ENCODE peak calls at places on chromosomes 16 and 17, in eight cellular contexts. P is cortex of kidney; X is AML-193; G is stimulated activated CD8-positive, alpha-beta memory T cell treated with anti-CD3 and anti-CD28 coated beads, Interleukin-12 subunit alpha, Interleukin-12 subunit beta, amount 100 ng/mL, for 1 hour; H is hypothalamus; R is activated T-cell treated with anti-CD3 and anti-CD28 coated beads for 24 hours; J is stimulated activated CD4-positive, alpha-beta T cell treated with anti-CD3 and anti-CD28 coated beads, TNF-alpha, amount 100 ng/mL, for 48 hours; L is DMS153. N is an unnamed sample.

GRCh38 chr17:30600062-30600829 is 123.0 kb downstream of the GOSR1 start:
- DNase-seq in J (peak; percentile 43), G (peak; percentile 36), L (peak; percentile 78), H (peak; percentile 52), P (no peak), X (peak; percentile 90), R (peak; percentile 48), N (peak; percentile 73)

GRCh38 chr16:54280751-54281150 is 5.8 kb downstream of the IRX3 start:
- DNase-seq in J (no peak), X (no peak), G (no peak), H (no peak), R (no peak), L (no peak), P (no peak), N (no peak)

GRCh38 chr16:38941-39892 is 14.2 kb downstream of the POLR3K start:
- DNase-seq in G (peak; percentile 29), L (peak; percentile 62), R (peak; percentile 26), P (no peak), J (peak; percentile 27), X (no peak), H (no peak), N (no peak)

GRCh38 chr16:64738321-64738960 is 383.4 kb downstream of the CDH11 start:
- DNase-seq in J (no peak), R (no peak), L (no peak), P (no peak), H (no peak), X (no peak), G (no peak), N (no peak)

GRCh38 chr17:43659823-43660222 is 1.9 kb downstream of the MEOX1 start:
- DNase-seq in G (no peak), L (no peak), J (no peak), H (no peak), P (no peak), R (no peak), X (no peak), N (no peak)

GRCh38 chr17:29205047-29205446 is 24.8 kb upstream of the MYO18A start:
- DNase-seq in P (no peak), X (no peak), H (no peak), J (no peak), R (no peak), L (no peak), G (no peak), N (no peak)

GRCh38 chr17:42112552-42113176 is at the start of gene DHX58:
- DNase-seq in L (peak; percentile 77), J (peak; percentile 67), R (peak; percentile 75), G (peak; percentile 61), X (peak; percentile 98), H (peak; percentile 53), P (no peak), N (no peak)

GRCh38 chr17:11294826-11295225 is 53.8 kb downstream of the SHISA6 start:
- DNase-seq in R (no peak), G (no peak), H (no peak), J (no peak), P (no peak), X (no peak), L (no peak), N (no peak)

GRCh38 chr16:65619606-65620005 is 497.7 kb upstream of the CDH11 start:
- DNase-seq in H (no peak), G (no peak), J (no peak), L (no peak), X (no peak), P (no peak), R (no peak), N (no peak)

GRCh38 chr17:5897320-5897911 is 172.8 kb upstream of the WSCD1 start:
- DNase-seq in R (no peak), L (no peak), X (no peak), G (no peak), P (no peak), H (no peak), J (no peak), N (peak; percentile 39)

GRCh38 chr17:66715745-66716156 is 119.2 kb upstream of the CACNG5 start:
- DNase-seq in P (no peak), G (no peak), L (peak; percentile 80), J (no peak), H (no peak), R (no peak), X (peak; percentile 57), N (no peak)

GRCh38 chr17:1797323-1797722 is 32.4 kb downstream of the SMYD4 start:
- DNase-seq in G (no peak), L (no peak), J (no peak), R (no peak), H (no peak), X (no peak), P (no peak), N (no peak)

GRCh38 chr17:8503368-8503767 is 67.7 kb downstream of the NDEL1 start:
- DNase-seq in J (no peak), X (no peak), R (no peak), H (no peak), P (no peak), G (no peak), L (no peak), N (no peak)

GRCh38 chr17:76166168-76166567 is 25.1 kb upstream of the FOXJ1 start:
- DNase-seq in P (no peak), X (no peak), J (peak; percentile 26), L (no peak), H (no peak), R (no peak), G (no peak), N (no peak)

GRCh38 chr17:14310101-14310500 is 9.2 kb downstream of the HS3ST3B1 start:
- DNase-seq in G (no peak), J (no peak), R (no peak), L (no peak), X (no peak), H (no peak), P (no peak), N (no peak)

GRCh38 chr16:89031715-89032659 is 55.0 kb upstream of the CBFA2T3 start:
- DNase-seq in R (peak; percentile 41), P (no peak), X (peak; percentile 97), L (no peak), H (no peak), J (peak; percentile 23), G (peak; percentile 27), N (no peak)

GRCh38 chr16:80463776-80464175 is 77.0 kb upstream of the DYNLRB2 start:
- DNase-seq in G (no peak), X (no peak), H (no peak), J (no peak), P (no peak), L (no peak), R (no peak), N (no peak)

GRCh38 chr17:69325518-69326301 is 1.2 kb downstream of the ABCA5 start:
- DNase-seq in R (no peak), J (no peak), G (no peak), L (no peak), X (no peak), H (no peak), P (no peak), N (no peak)

GRCh38 chr16:74623846-74624245 is 16.9 kb upstream of the GLG1 start:
- DNase-seq in G (no peak), H (no peak), R (no peak), L (no peak), X (no peak), J (no peak), P (no peak), N (no peak)

GRCh38 chr16:4506450-4506849 is 30.3 kb downstream of the HMOX2 start:
- DNase-seq in H (no peak), X (peak; percentile 70), L (peak; percentile 5), J (peak; percentile 20), P (no peak), R (peak; percentile 55), G (peak; percentile 41), N (peak; percentile 47)

GRCh38 chr17:41695954-41696720 is 7.5 kb downstream of the EIF1 start:
- DNase-seq in J (peak; percentile 52), X (peak; percentile 89), P (no peak), G (peak; percentile 74), L (peak; percentile 27), H (no peak), R (peak; percentile 56), N (no peak)

GRCh38 chr16:19005561-19006445 is 22.1 kb downstream of the TMC7 start:
- DNase-seq in R (no peak), L (no peak), X (no peak), H (peak; percentile 37), J (no peak), G (no peak), P (no peak), N (no peak)

GRCh38 chr16:17846030-17846429 is 375.3 kb upstream of the XYLT1 start:
- DNase-seq in L (no peak), J (no peak), P (no peak), G (no peak), H (no peak), X (no peak), R (no peak), N (no peak)

GRCh38 chr17:43694081-43694870 is 32.6 kb upstream of the MEOX1 start:
- DNase-seq in H (peak; percentile 24), X (peak; percentile 79), L (peak; percentile 72), R (peak; percentile 69), P (no peak), J (peak; percentile 63), G (peak; percentile 62), N (peak; percentile 88)

GRCh38 chr17:15462962-15463361 is 4.5 kb downstream of the CDRT4 start:
- DNase-seq in G (no peak), X (no peak), R (no peak), J (no peak), P (no peak), L (no peak), H (no peak), N (no peak)

GRCh38 chr16:27748868-27749546 is 199.1 kb downstream of the KATNIP start:
- DNase-seq in R (peak; percentile 9), H (no peak), G (peak; percentile 8), L (peak; percentile 26), J (peak; percentile 8), X (peak; percentile 22), P (no peak), N (peak; percentile 39)

GRCh38 chr17:35213412-35213925 is 19.3 kb upstream of the SLC35G3 start:
- DNase-seq in X (no peak), H (no peak), G (no peak), R (no peak), P (no peak), J (no peak), L (no peak), N (no peak)

GRCh38 chr17:45996282-45996937 is 2.6 kb upstream of the STH start:
- DNase-seq in G (no peak), R (no peak), J (no peak), P (no peak), H (no peak), X (no peak), L (no peak), N (no peak)

GRCh38 chr17:12389421-12389820 is 276.3 kb upstream of the MYOCD start:
- DNase-seq in X (no peak), H (no peak), G (no peak), L (no peak), R (no peak), P (no peak), J (no peak), N (no peak)

GRCh38 chr17:6996256-6997111 is 635 bp downstream of the ALOX12 start:
- DNase-seq in X (no peak), L (no peak), R (no peak), J (no peak), H (no peak), G (no peak), P (no peak), N (no peak)

GRCh38 chr16:4263504-4264436 is 9.1 kb downstream of the TFAP4 start:
- DNase-seq in P (no peak), G (no peak), X (no peak), R (no peak), J (no peak), H (no peak), L (no peak), N (no peak)

GRCh38 chr16:66295191-66295590 is 71.3 kb upstream of the CDH5 start:
- DNase-seq in X (no peak), P (no peak), J (no peak), G (no peak), R (no peak), H (no peak), L (no peak), N (no peak)

GRCh38 chr17:82957961-82958491 is 118.2 kb upstream of the ZNF750 start:
- DNase-seq in J (no peak), H (no peak), G (no peak), X (no peak), P (no peak), R (no peak), L (no peak), N (no peak)

GRCh38 chr16:1961651-1962067 is 2.3 kb downstream of the NDUFB10 start:
- DNase-seq in H (no peak), R (no peak), P (no peak), X (no peak), J (no peak), L (no peak), G (no peak), N (no peak)

N was measured in iPS DF 6.9.